ENCODE peak calls at places on chromosomes 1 and 21, in seven cellular contexts. V is LHCN-M2; X is T-cell; B is hippocampal formation; K is lower lobe of right lung; J is GM10248; R is CD4-positive, alpha-beta T cell. Y is an unnamed sample.

GRCh38 chr1:162562452-162562828 is 918 bp downstream of the UAP1 start:
- DNase-seq in X (no peak), J (no peak), K (no peak), R (no peak), V (peak), B (no peak), Y (no peak)

GRCh38 chr1:24966724-24967346 is 36.8 kb upstream of the RUNX3 start:
- DNase-seq in R (peak), K (no peak), X (no peak), V (peak), B (no peak), J (peak), Y (peak)

GRCh38 chr1:205570796-205571537 is 60.8 kb downstream of the ELK4 start:
- DNase-seq in R (no peak), J (no peak), X (no peak), K (no peak), V (no peak), B (no peak), Y (no peak)

GRCh38 chr1:76048194-76048593 is 26.4 kb upstream of the ST6GALNAC3 start:
- DNase-seq in X (no peak), V (no peak), B (no peak), R (no peak), J (no peak), K (no peak), Y (no peak)

GRCh38 chr1:36890776-36891175 is 143.5 kb downstream of the GRIK3 start:
- DNase-seq in R (no peak), J (no peak), X (no peak), B (no peak), V (no peak), K (no peak), Y (no peak)

GRCh38 chr1:78722947-78723346 is 73.3 kb downstream of the IFI44 start:
- DNase-seq in B (no peak), X (no peak), K (no peak), V (peak), R (no peak), J (no peak), Y (no peak)

GRCh38 chr1:225445644-225446297 is 17.9 kb upstream of the LBR start:
- DNase-seq in B (no peak), J (no peak), R (no peak), V (no peak), K (no peak), X (no peak), Y (no peak)

GRCh38 chr21:39441502-39442475 is 3.8 kb downstream of the LCA5L start:
- DNase-seq in B (peak), J (peak), X (peak), K (no peak), V (peak), R (no peak), Y (no peak)